ENCODE peak calls at places on chromosomes 4 and X, in four cellular contexts. J, F, R and H are unnamed samples.

GRCh38 chr4:145840162-145840768 is 98.4 kb downstream of the ZNF827 start:
- DNase-seq in J (no peak), F (no peak), R (no peak), H (no peak)

GRCh38 chr4:3437582-3437936 is 4.2 kb upstream of the HGFAC start:
- DNase-seq in J (no peak), F (no peak), R (no peak), H (no peak)

GRCh38 chr4:73018595-73018994 is 50.9 kb downstream of the COX18 start:
- DNase-seq in J (no peak), F (no peak), R (no peak), H (no peak)

GRCh38 chr4:94722748-94723147 is 35.0 kb upstream of the BMPR1B start:
- DNase-seq in J (no peak), F (no peak), R (no peak), H (no peak)

GRCh38 chrX:20412871-20413486 is 146.3 kb upstream of the RPS6KA3 start:
- DNase-seq in J (peak; percentile 42), F (peak; percentile 6), R (no peak), H (peak; percentile 30)

GRCh38 chr4:125573368-125573767 is 258.6 kb downstream of the FAT4 start:
- DNase-seq in J (no peak), F (no peak), R (no peak), H (no peak)

GRCh38 chr4:15691346-15692140 is 9.9 kb downstream of the FAM200B start:
- DNase-seq in J (no peak), F (no peak), R (no peak), H (no peak)

GRCh38 chr4:31422006-31422405 is 701.8 kb downstream of the PCDH7 start:
- DNase-seq in J (no peak), F (no peak), R (no peak), H (no peak)

GRCh38 chr4:127849505-127850234 is 31.0 kb upstream of the PLK4 start:
- DNase-seq in J (no peak), F (no peak), R (no peak), H (no peak)

GRCh38 chr4:177214935-177215334 is 94.7 kb upstream of the NEIL3 start:
- DNase-seq in J (no peak), F (no peak), R (no peak), H (no peak)

GRCh38 chrX:68718443-68718820 is 71.0 kb downstream of the STARD8 start:
- DNase-seq in J (no peak), F (no peak), R (no peak), H (no peak)

GRCh38 chr4:16079046-16079445 is 4.8 kb downstream of the PROM1 start:
- DNase-seq in J (no peak), F (no peak), R (no peak), H (no peak)

GRCh38 chr4:164856396-164856795 is 20.6 kb upstream of the APELA start:
- DNase-seq in J (no peak), F (no peak), R (no peak), H (no peak)

GRCh38 chrX:3226087-3226486 is 120.4 kb downstream of the MXRA5 start:
- DNase-seq in J (no peak), F (no peak), R (no peak), H (no peak)

GRCh38 chrX:136711147-136711546 is 63.2 kb downstream of the CD40LG start:
- DNase-seq in J (no peak), F (peak; percentile 30), R (no peak), H (no peak)

GRCh38 chrX:71923516-71923915 is 12.9 kb downstream of the NHSL2 start:
- DNase-seq in J (no peak), F (no peak), R (no peak), H (no peak)

GRCh38 chrX:40140706-40141499 is 43.1 kb upstream of the BCOR start:
- DNase-seq in J (no peak), F (peak; percentile 27), R (peak; percentile 37), H (no peak)

GRCh38 chr4:68346461-68346860 is 3.4 kb downstream of the YTHDC1 start:
- DNase-seq in J (no peak), F (no peak), R (no peak), H (no peak)

GRCh38 chr4:152817331-152817730 is 37.6 kb downstream of the ARFIP1 start:
- DNase-seq in J (no peak), F (no peak), R (no peak), H (no peak)

GRCh38 chr4:33882246-33882990 is 2361.9 kb downstream of the ARAP2 start:
- DNase-seq in J (no peak), F (no peak), R (no peak), H (no peak)

GRCh38 chrX:19782419-19782818 is 105.0 kb downstream of the SH3KBP1 start:
- DNase-seq in J (no peak), F (no peak), R (no peak), H (no peak)

GRCh38 chr4:113634081-113634969 is 127.2 kb downstream of the CAMK2D start:
- DNase-seq in J (no peak), F (no peak), R (no peak), H (no peak)

GRCh38 chr4:61911313-61911756 is 711.2 kb downstream of the ADGRL3 start:
- DNase-seq in J (no peak), F (no peak), R (no peak), H (no peak)

GRCh38 chr4:10581022-10581421 is 103.5 kb downstream of the CLNK start:
- DNase-seq in J (no peak), F (no peak), R (no peak), H (no peak)

GRCh38 chrX:13380230-13380629 is 60.4 kb upstream of the ATXN3L start:
- DNase-seq in J (no peak), F (no peak), R (no peak), H (no peak)

GRCh38 chr4:185381794-185382193 is 13.9 kb downstream of the LRP2BP start:
- DNase-seq in J (no peak), F (no peak), R (no peak), H (no peak)

GRCh38 chr4:87848622-87849351 is 16.0 kb downstream of the MEPE start:
- DNase-seq in J (peak; percentile 10), F (no peak), R (no peak), H (peak; percentile 19)

DNA sequence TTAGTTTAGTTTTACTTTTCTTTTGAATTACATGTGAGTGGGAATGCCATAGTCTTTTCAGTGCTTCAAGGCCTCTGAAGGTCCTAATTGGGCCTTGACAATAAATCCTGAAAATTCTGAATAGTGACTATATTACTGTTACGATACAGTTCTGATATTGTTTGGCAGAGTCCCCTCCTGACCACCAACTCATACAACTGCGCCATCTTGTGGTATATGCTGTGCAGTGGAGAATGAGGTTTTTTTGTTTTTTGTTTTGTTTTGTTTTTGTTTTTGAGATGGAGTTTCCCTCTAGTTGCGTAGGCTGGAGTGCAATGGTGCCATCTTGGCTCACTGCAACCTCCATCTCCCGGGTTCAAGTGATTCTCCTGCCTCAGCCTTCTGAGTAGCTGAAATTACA is 56.6 kb upstream of the CHRDL1 start:
- DNase-seq in J (no peak), F (no peak), R (no peak), H (no peak)
- TF ChIP-seq CTCF in J (no peak), F (peak; percentile 37), R (peak; percentile 75), H (no peak)

GRCh38 chrX:129559800-129560199 is 19.7 kb downstream of the OCRL start:
- DNase-seq in J (no peak), F (no peak), R (no peak), H (no peak)
- TF ChIP-seq CTCF in J (no peak), F (no peak), R (no peak), H (no peak)

DNA sequence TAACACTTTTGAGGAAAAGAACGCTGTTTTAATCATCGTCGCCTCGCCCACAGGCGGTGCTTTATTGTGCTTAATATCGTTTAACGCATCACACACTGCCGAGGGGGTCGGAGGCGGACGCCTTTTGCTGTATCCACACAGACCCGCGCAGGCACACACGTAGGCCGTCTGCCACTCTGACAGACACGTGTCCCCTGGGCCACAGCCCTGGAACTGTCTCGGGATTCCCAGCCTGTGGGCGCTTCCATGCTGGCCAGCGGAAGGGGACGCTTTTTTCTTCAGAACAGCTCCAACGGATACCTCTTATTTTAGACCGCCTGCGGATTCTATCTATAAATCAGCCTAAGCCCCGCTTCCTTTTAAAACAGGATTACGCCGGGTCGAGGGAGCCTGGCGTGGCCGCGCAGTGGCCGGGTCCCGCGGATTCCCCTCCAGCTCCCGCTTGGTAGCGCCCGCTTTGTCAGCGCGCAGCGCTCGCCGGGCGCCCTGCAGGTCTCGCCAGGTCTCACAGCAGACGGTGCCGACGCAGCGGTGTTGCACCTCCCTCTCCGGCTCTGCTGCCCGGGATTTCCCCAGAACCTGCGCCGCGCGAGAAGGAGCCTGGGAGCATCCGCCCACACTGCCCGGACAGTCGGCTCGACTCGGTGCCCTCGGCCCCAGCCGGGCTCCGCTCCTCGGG is at the start of gene NOCT:
- DNase-seq in J (peak; percentile 80), F (peak; percentile 88), R (peak; percentile 88), H (peak; percentile 90)
- TF ChIP-seq CTCF in J (no peak), F (peak; percentile 15), R (no peak), H (no peak)

GRCh38 chrX:38805294-38806053 is 4.2 kb downstream of the MID1IP1 start:
- DNase-seq in J (peak; percentile 40), F (peak; percentile 68), R (peak; percentile 55), H (peak; percentile 22)
- TF ChIP-seq CTCF in J (no peak), F (peak; percentile 22), R (no peak), H (no peak)

GRCh38 chr4:150896513-150896912 is 118.6 kb downstream of the LRBA start:
- DNase-seq in J (no peak), F (no peak), R (no peak), H (no peak)
- TF ChIP-seq CTCF in J (no peak), F (no peak), R (no peak), H (no peak)

GRCh38 chr4:19786616-19787015 is 465.1 kb upstream of the SLIT2 start:
- DNase-seq in J (no peak), F (no peak), R (no peak), H (no peak)

DNA sequence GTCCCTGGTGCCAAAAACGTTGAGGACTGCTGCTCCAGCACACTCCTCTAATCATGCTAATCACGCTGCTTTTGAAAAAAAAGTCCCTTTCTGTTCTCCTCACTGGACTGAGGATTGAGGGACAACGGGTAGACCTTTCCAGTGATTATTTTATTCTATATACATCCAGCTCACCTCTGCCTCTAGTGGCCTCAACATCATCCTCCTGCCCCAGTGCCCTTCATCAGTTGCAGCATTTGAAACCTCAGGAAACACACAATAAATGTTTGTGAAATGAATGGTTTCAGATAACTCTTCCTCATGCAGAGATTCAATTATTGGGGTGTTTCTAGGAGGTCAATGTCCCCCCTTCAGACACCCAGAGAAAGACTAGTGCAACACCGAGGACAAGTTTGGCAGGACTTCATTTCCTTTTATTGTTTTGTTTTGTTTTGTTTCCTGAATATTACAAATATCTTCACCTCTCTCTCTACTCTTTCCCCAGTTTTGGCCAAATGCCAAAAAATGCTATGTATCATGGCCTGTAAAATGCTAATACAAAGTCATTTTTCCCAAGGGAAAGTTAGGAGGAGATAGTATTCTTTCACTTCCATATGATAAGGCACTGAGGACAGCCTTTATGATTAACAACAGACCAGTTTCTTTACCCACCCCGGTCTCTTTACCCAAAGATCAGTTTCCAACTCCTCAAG is 460.1 kb upstream of the SLIT2 start:
- DNase-seq in J (no peak), F (no peak), R (no peak), H (no peak)
- TF ChIP-seq CTCF in J (no peak), F (no peak), R (no peak), H (no peak)

GRCh38 chrX:54074826-54075225 is 30.6 kb upstream of the PHF8 start:
- DNase-seq in J (no peak), F (no peak), R (no peak), H (no peak)

DNA sequence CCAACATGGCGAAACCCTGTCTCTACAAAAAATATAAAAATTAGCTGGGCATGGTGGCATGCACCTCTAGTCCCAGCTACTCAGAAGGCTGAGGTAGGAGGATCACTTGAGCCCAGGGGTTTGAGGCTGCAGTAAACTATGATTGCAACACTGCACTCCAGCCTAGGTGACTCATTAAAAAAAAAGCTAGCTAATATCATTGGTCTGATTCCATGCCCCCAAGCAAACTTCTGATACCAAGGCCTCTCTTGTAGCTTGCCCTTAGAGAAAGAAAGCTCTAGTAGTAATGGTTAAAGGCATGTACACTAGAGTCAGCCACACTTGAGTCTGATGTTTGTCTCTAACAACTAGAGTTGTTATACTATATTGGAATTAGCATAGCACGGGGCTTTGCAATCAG is 32.6 kb upstream of the PHF8 start:
- DNase-seq in J (no peak), F (no peak), R (no peak), H (no peak)
- TF ChIP-seq CTCF in J (no peak), F (no peak), R (no peak), H (no peak)